ENCODE peak calls at places on chromosomes 1 and 21, in five cellular contexts. T, S, K, Y and F are unnamed samples.

GRCh38 chr1:32501865-32502264 is 37.0 kb downstream of the ZBTB8B start:
- DNase-seq in S (no peak), K (no peak), T (peak; percentile 29), Y (no peak), F (peak; percentile 71)

GRCh38 chr1:115190766-115191165 is 101.5 kb upstream of the TSPAN2 start:
- DNase-seq in K (peak; percentile 58), Y (no peak), S (no peak), T (no peak), F (no peak)

GRCh38 chr21:41979335-41979734 is 25.5 kb upstream of the C2CD2 start:
- DNase-seq in Y (no peak), S (no peak), K (no peak), T (no peak), F (no peak)

GRCh38 chr1:202553560-202554038 is 156.7 kb downstream of the SYT2 start:
- DNase-seq in K (peak; percentile 67), Y (peak; percentile 92), T (no peak), S (no peak), F (peak; percentile 69)

GRCh38 chr1:2604854-2605753 is 18.5 kb downstream of the PRXL2B start:
- DNase-seq in T (no peak), Y (no peak), K (no peak), S (no peak), F (no peak)

GRCh38 chr1:46181343-46182260 is 5.3 kb upstream of the P3R3URF start:
- DNase-seq in T (no peak), Y (peak; percentile 43), S (no peak), K (peak; percentile 61), F (no peak)

GRCh38 chr1:29388170-29388569 is 151.8 kb downstream of the PTPRU start:
- DNase-seq in Y (no peak), K (no peak), S (no peak), T (no peak), F (no peak)

GRCh38 chr1:226566234-226566633 is 17.7 kb downstream of the STUM start:
- DNase-seq in K (no peak), Y (no peak), S (no peak), T (no peak), F (no peak)

GRCh38 chr1:184376359-184376758 is 10.5 kb upstream of the C1orf21 start:
- DNase-seq in Y (no peak), K (no peak), S (no peak), T (no peak), F (no peak)

GRCh38 chr1:81432654-81433109 is 368.1 kb upstream of the ADGRL2 start:
- DNase-seq in K (no peak), T (no peak), S (no peak), Y (no peak), F (no peak)

GRCh38 chr1:192807221-192807967 is 1.4 kb upstream of the RGS2 start:
- DNase-seq in S (no peak), K (peak; percentile 56), Y (no peak), T (no peak), F (no peak)

GRCh38 chr21:26116456-26117011 is 54.0 kb downstream of the APP start:
- DNase-seq in K (peak; percentile 44), Y (no peak), T (no peak), S (no peak), F (no peak)

GRCh38 chr1:157505481-157506272 is 46.6 kb downstream of the FCRL5 start:
- DNase-seq in S (peak; percentile 4), T (no peak), K (peak; percentile 55), Y (peak; percentile 66), F (no peak)

GRCh38 chr1:2334883-2335534 is 56.3 kb downstream of the MORN1 start:
- DNase-seq in Y (no peak), S (no peak), T (no peak), K (no peak), F (no peak)

GRCh38 chr1:243582321-243582720 is 267.7 kb downstream of the AKT3 start:
- DNase-seq in S (no peak), T (no peak), K (peak; percentile 76), Y (peak; percentile 47), F (no peak)

GRCh38 chr21:23162213-23162946 is 2164.2 kb downstream of the NCAM2 start:
- DNase-seq in K (no peak), T (no peak), S (no peak), Y (no peak), F (no peak)

GRCh38 chr1:198531891-198532290 is 8.6 kb downstream of the ATP6V1G3 start:
- DNase-seq in Y (no peak), K (no peak), T (no peak), S (no peak), F (no peak)

GRCh38 chr1:6695861-6696260 is 5.8 kb downstream of the DNAJC11 start:
- DNase-seq in Y (peak; percentile 29), S (no peak), K (peak; percentile 28), T (no peak), F (no peak)

GRCh38 chr1:6108937-6109636 is 63.4 kb downstream of the KCNAB2 start:
- DNase-seq in S (peak; percentile 29), Y (peak; percentile 33), T (peak; percentile 15), K (peak; percentile 40), F (no peak)

GRCh38 chr1:8598783-8599182 is 218.7 kb downstream of the RERE start:
- DNase-seq in K (peak; percentile 35), Y (no peak), S (no peak), T (no peak), F (no peak)

GRCh38 chr1:218439541-218440295 is 94.6 kb downstream of the TGFB2 start:
- DNase-seq in K (peak; percentile 15), Y (no peak), T (peak; percentile 59), S (no peak), F (no peak)

GRCh38 chr1:3504151-3504822 is 49.8 kb downstream of the ARHGEF16 start:
- DNase-seq in Y (peak; percentile 93), K (peak; percentile 89), S (no peak), T (peak; percentile 92), F (peak; percentile 83)

GRCh38 chr1:165248969-165249571 is 107.4 kb downstream of the LMX1A start:
- DNase-seq in S (no peak), Y (no peak), T (no peak), K (no peak), F (no peak)

GRCh38 chr1:177936016-177936415 is 33.8 kb downstream of the SEC16B start:
- DNase-seq in S (no peak), Y (no peak), K (no peak), T (no peak), F (no peak)

GRCh38 chr1:215282557-215282956 is 200.0 kb downstream of the KCNK2 start:
- DNase-seq in Y (no peak), T (no peak), K (peak; percentile 35), S (no peak), F (no peak)

GRCh38 chr1:236287757-236288619 is 6.2 kb upstream of the ERO1B start:
- DNase-seq in K (no peak), Y (no peak), T (no peak), S (no peak), F (peak; percentile 56)

GRCh38 chr1:244704107-244704506 is 51.2 kb downstream of the DESI2 start:
- DNase-seq in Y (no peak), T (no peak), K (no peak), S (no peak), F (no peak)

GRCh38 chr1:8350914-8351684 is 33.2 kb downstream of the SLC45A1 start:
- DNase-seq in S (no peak), T (no peak), K (no peak), Y (no peak), F (peak; percentile 29)

GRCh38 chr1:80882552-80882951 is 918.2 kb upstream of the ADGRL2 start:
- DNase-seq in K (peak; percentile 65), S (no peak), T (no peak), Y (peak; percentile 59), F (no peak)

GRCh38 chr1:2136386-2136821 is 58.2 kb downstream of the FAAP20 start:
- DNase-seq in K (no peak), T (peak; percentile 6), S (no peak), Y (no peak), F (no peak)

GRCh38 chr1:9293512-9294439 is 1.1 kb downstream of the SPSB1 start:
- DNase-seq in T (no peak), Y (peak; percentile 22), S (peak; percentile 44), K (peak; percentile 48), F (no peak)

GRCh38 chr1:43451701-43452532 is 1.8 kb downstream of the HYI start:
- DNase-seq in Y (no peak), T (no peak), K (no peak), S (no peak), F (no peak)

GRCh38 chr1:221887091-221887746 is 145.3 kb upstream of the DUSP10 start:
- DNase-seq in Y (peak; percentile 78), K (peak; percentile 88), T (peak; percentile 85), S (no peak), F (peak; percentile 37)

GRCh38 chr1:119605686-119606085 is 42.4 kb downstream of the ZNF697 start:
- DNase-seq in K (no peak), S (no peak), T (no peak), Y (no peak), F (no peak)

GRCh38 chr21:35768187-35768586 is 292.1 kb downstream of the SETD4 start:
- DNase-seq in K (no peak), T (no peak), Y (no peak), S (no peak), F (no peak)

GRCh38 chr1:95369985-95370670 is 136.1 kb downstream of the RWDD3 start:
- DNase-seq in T (no peak), S (no peak), K (no peak), Y (no peak), F (no peak)

GRCh38 chr1:46621930-46622329 is 5.3 kb upstream of the MOB3C start:
- DNase-seq in T (no peak), K (no peak), S (no peak), Y (no peak), F (no peak)

GRCh38 chr21:39282911-39283310 is 30.5 kb downstream of the BRWD1 start:
- DNase-seq in S (no peak), Y (no peak), T (no peak), K (no peak), F (no peak)

GRCh38 chr21:39281207-39281606 is 32.2 kb downstream of the BRWD1 start:
- DNase-seq in Y (no peak), K (no peak), T (no peak), S (no peak), F (no peak)

DNA sequence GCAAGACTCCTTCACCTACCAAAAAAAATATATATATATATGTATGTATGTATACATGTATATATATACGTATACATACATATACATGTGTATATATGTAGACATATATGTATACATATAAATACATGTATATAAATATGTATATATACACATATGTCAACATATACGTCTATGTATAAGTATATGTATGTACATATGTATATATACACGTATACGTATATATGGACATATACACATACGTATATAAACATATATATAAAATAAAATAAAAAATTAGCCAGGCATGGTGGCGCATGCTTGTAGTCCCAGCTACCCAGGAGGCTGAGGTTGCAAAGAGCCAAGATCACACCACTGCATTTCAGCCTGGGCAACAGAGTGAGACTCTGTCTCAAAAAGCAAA is 31.6 kb downstream of the BRWD1 start:
- DNase-seq in T (no peak), S (no peak), K (no peak), Y (no peak), F (no peak)
- H3K36me3 ChIP-seq in T (peaks cover 56% of the 10 kb centered on the region), S (peaks cover 5% of the 10 kb centered on the region), K (peaks cover 22% of the 10 kb centered on the region), Y (peaks cover 15% of the 10 kb centered on the region), F (no peaks in the 10 kb centered on the region)

GRCh38 chr1:183129921-183130675 is 56.0 kb upstream of the LAMC2 start:
- DNase-seq in Y (no peak), K (no peak), S (no peak), T (peak; percentile 60), F (no peak)
- H3K36me3 ChIP-seq in Y (peaks cover 85% of the 10 kb centered on the region), K (peaks cover 59% of the 10 kb centered on the region), S (no peaks in the 10 kb centered on the region), T (peaks cover 100% of the 10 kb centered on the region), F (no peaks in the 10 kb centered on the region)

GRCh38 chr1:54872041-54872342 is 15.0 kb downstream of the DHCR24 start:
- DNase-seq in Y (no peak), S (no peak), K (no peak), T (no peak), F (no peak)
- H3K36me3 ChIP-seq in Y (peaks cover 68% of the 10 kb centered on the region), S (no peaks in the 10 kb centered on the region), K (peaks cover 7% of the 10 kb centered on the region), T (peaks cover 90% of the 10 kb centered on the region), F (no peaks in the 10 kb centered on the region)

GRCh38 chr21:27818847-27819246 is 852.0 kb upstream of the ADAMTS5 start:
- DNase-seq in K (no peak), S (no peak), Y (no peak), T (no peak), F (no peak)
- H3K36me3 ChIP-seq in K (no peaks in the 10 kb centered on the region), S (no peaks in the 10 kb centered on the region), Y (no peaks in the 10 kb centered on the region), T (no peaks in the 10 kb centered on the region), F (no peaks in the 10 kb centered on the region)